ENCODE peak calls at places on chromosomes 16 and 17, in ten cellular contexts. X, A, I, O, Y, U, Q, F, H and Z are unnamed samples.

GRCh38 chr16:84029297-84030096 is 13.1 kb downstream of the SLC38A8 start:
- DNase-seq in Q (no peak), U (no peak), F (no peak), Y (no peak), I (no peak), X (no peak), A (no peak), H (no peak), O (no peak), Z (no peak)

GRCh38 chr16:56637814-56638750 is at the start of gene MT1A:
- DNase-seq in Y (peak), A (peak), I (peak), H (peak), X (no peak), O (no peak), U (peak), F (no peak), Q (no peak), Z (peak)

GRCh38 chr16:8733849-8734540 is 59.6 kb downstream of the ABAT start:
- DNase-seq in X (no peak), U (no peak), H (no peak), F (no peak), O (no peak), Y (no peak), A (no peak), Q (no peak), I (no peak), Z (no peak)

GRCh38 chr17:530851-531250 is 178.2 kb upstream of the RPH3AL start:
- DNase-seq in O (no peak), U (no peak), H (no peak), Q (no peak), X (no peak), A (no peak), I (no peak), Y (no peak), F (no peak), Z (no peak)

GRCh38 chr17:83065660-83066542 is 13.5 kb upstream of the METRNL start:
- DNase-seq in A (no peak), Y (peak), F (no peak), Q (no peak), O (no peak), X (no peak), H (peak), U (no peak), I (no peak), Z (peak)

GRCh38 chr16:60648260-60648659 is 1388.0 kb downstream of the CDH8 start:
- DNase-seq in U (peak), O (no peak), X (no peak), Q (no peak), F (peak), H (no peak), A (no peak), Y (no peak), I (no peak), Z (no peak)

GRCh38 chr16:72464052-72464451 is 292.1 kb upstream of the PMFBP1 start:
- DNase-seq in Q (no peak), O (no peak), X (no peak), Y (no peak), U (no peak), A (no peak), I (no peak), F (no peak), H (no peak), Z (no peak)

GRCh38 chr17:61498595-61498994 is 46.4 kb downstream of the TBX4 start:
- DNase-seq in Q (no peak), H (no peak), O (no peak), Y (no peak), I (no peak), U (no peak), X (no peak), A (no peak), F (no peak), Z (no peak)

GRCh38 chr17:18626152-18626870 is 17.9 kb downstream of the TBC1D28 start:
- DNase-seq in I (no peak), O (no peak), X (no peak), F (no peak), Q (no peak), H (no peak), Y (no peak), A (no peak), U (no peak), Z (no peak)

GRCh38 chr16:71722801-71723536 is 1.5 kb downstream of the PHLPP2 start:
- DNase-seq in F (peak), H (peak), U (peak), Q (peak), X (no peak), A (peak), O (peak), Y (peak), I (peak), Z (peak)

GRCh38 chr17:63498621-63499195 is 21.8 kb downstream of the ACE start:
- DNase-seq in U (peak), Q (no peak), A (no peak), H (no peak), F (no peak), I (no peak), O (no peak), Y (no peak), X (no peak), Z (no peak)

GRCh38 chr17:69711504-69711903 is 297.0 kb downstream of the MAP2K6 start:
- DNase-seq in O (no peak), U (no peak), Y (no peak), F (no peak), H (no peak), Q (no peak), X (no peak), A (no peak), I (no peak), Z (no peak)

GRCh38 chr17:51888823-51889222 is 269.7 kb downstream of the CA10 start:
- DNase-seq in U (no peak), Y (no peak), H (no peak), I (no peak), Q (no peak), X (no peak), F (no peak), O (no peak), A (no peak), Z (no peak)

GRCh38 chr16:28883221-28883996 is 5.1 kb downstream of the ATP2A1 start:
- DNase-seq in U (no peak), F (no peak), I (no peak), O (no peak), A (no peak), Q (no peak), Y (no peak), H (no peak), X (no peak), Z (no peak)

GRCh38 chr17:50096758-50097157 is 1.6 kb downstream of the PDK2 start:
- DNase-seq in X (no peak), H (no peak), U (no peak), O (no peak), Q (no peak), I (no peak), F (no peak), Y (no peak), A (no peak), Z (no peak)

GRCh38 chr16:56708821-56709685 is 20.9 kb upstream of the NUP93 start:
- DNase-seq in F (no peak), Q (no peak), O (no peak), I (no peak), A (no peak), X (no peak), H (no peak), U (no peak), Y (no peak), Z (no peak)

GRCh38 chr16:81473066-81473488 is 28.5 kb downstream of the CMIP start:
- DNase-seq in F (no peak), H (no peak), Q (no peak), Y (no peak), A (no peak), I (no peak), X (no peak), U (no peak), O (no peak), Z (no peak)

GRCh38 chr17:43702636-43703035 is 40.9 kb upstream of the MEOX1 start:
- DNase-seq in X (no peak), Q (no peak), F (peak), H (no peak), Y (no peak), A (no peak), U (peak), I (no peak), O (no peak), Z (no peak)

GRCh38 chr17:29084476-29085148 is 41.7 kb downstream of the PIPOX start:
- DNase-seq in O (no peak), I (peak), Q (no peak), F (no peak), H (no peak), Y (no peak), U (no peak), A (no peak), X (no peak), Z (no peak)

GRCh38 chr17:956905-957304 is 22.7 kb downstream of the NXN start:
- DNase-seq in A (no peak), U (no peak), H (no peak), Y (no peak), O (peak), X (no peak), Q (no peak), I (no peak), F (peak), Z (no peak)

GRCh38 chr17:36628576-36628975 is 27.2 kb downstream of the MRM1 start:
- DNase-seq in H (no peak), F (no peak), Y (no peak), U (no peak), X (no peak), I (no peak), O (no peak), Q (no peak), A (no peak), Z (no peak)

GRCh38 chr17:35372846-35373531 is 432 bp downstream of the SLFN11 start:
- DNase-seq in Y (peak), A (no peak), X (no peak), H (peak), U (peak), Q (no peak), F (peak), I (no peak), O (no peak), Z (peak)

GRCh38 chr16:77323695-77324094 is 111.1 kb downstream of the ADAMTS18 start:
- DNase-seq in A (no peak), Y (no peak), H (no peak), U (no peak), F (no peak), O (no peak), I (no peak), Q (no peak), X (no peak), Z (no peak)

GRCh38 chr16:83336630-83337029 is 471.1 kb upstream of the HSBP1 start:
- DNase-seq in I (no peak), O (no peak), Y (no peak), A (no peak), X (no peak), H (no peak), U (peak), F (no peak), Q (no peak), Z (no peak)